ENCODE peak calls at places on chromosomes 3 and 15, in ten cellular contexts. E, J, U, Q, R, W, L, G, I and T are unnamed samples.
A peak's percentile ranks its signal among the peaks of the same experiment; 100 is the strongest.

GRCh38 chr3:22609139-22609538 is 594.0 kb upstream of the UBE2E2 start:
- DNase-seq in E (no peak), J (no peak), U (no peak), Q (no peak), R (no peak), W (no peak), L (no peak), G (no peak), I (no peak), T (no peak)

GRCh38 chr3:138799822-138800221 is 34.9 kb downstream of the PIK3CB start:
- DNase-seq in E (no peak), J (no peak), U (no peak), Q (no peak), R (no peak), W (no peak), L (no peak), G (no peak), I (peak; percentile 23), T (no peak)

GRCh38 chr15:30973379-30973778 is 18.0 kb downstream of the MTMR10 start:
- DNase-seq in E (no peak), J (no peak), U (no peak), Q (no peak), R (no peak), W (no peak), L (no peak), G (no peak), I (peak; percentile 71), T (no peak)

GRCh38 chr3:126668450-126669401 is 13.8 kb upstream of the TXNRD3 start:
- DNase-seq in E (no peak), J (no peak), U (no peak), Q (no peak), R (no peak), W (no peak), L (no peak), G (no peak), I (no peak), T (no peak)

GRCh38 chr15:34437687-34438086 is at the start of gene GOLGA8A:
- DNase-seq in E (peak; percentile 31), J (peak; percentile 91), U (peak; percentile 77), Q (peak; percentile 61), R (peak; percentile 58), W (peak; percentile 72), L (peak; percentile 72), G (peak; percentile 75), I (no peak), T (peak; percentile 49)

GRCh38 chr15:82597815-82598214 is 49.3 kb downstream of the CPEB1 start:
- DNase-seq in E (no peak), J (no peak), U (no peak), Q (no peak), R (no peak), W (no peak), L (no peak), G (no peak), I (no peak), T (no peak)

GRCh38 chr3:64848127-64848526 is 160.3 kb upstream of the ADAMTS9 start:
- DNase-seq in E (no peak), J (no peak), U (no peak), Q (no peak), R (no peak), W (no peak), L (no peak), G (no peak), I (no peak), T (no peak)

GRCh38 chr3:100225883-100226282 is 34.9 kb upstream of the TBC1D23 start:
- DNase-seq in E (no peak), J (no peak), U (no peak), Q (no peak), R (no peak), W (no peak), L (no peak), G (no peak), I (no peak), T (no peak)

GRCh38 chr15:86540840-86541467 is 461.3 kb downstream of the AGBL1 start:
- DNase-seq in E (no peak), J (no peak), U (no peak), Q (no peak), R (no peak), W (no peak), L (no peak), G (no peak), I (no peak), T (no peak)

GRCh38 chr3:131142580-131142979 is 115.9 kb downstream of the NEK11 start:
- DNase-seq in E (no peak), J (no peak), U (no peak), Q (no peak), R (no peak), W (no peak), L (no peak), G (no peak), I (no peak), T (no peak)

GRCh38 chr3:17160597-17160996 is 275.8 kb downstream of the PLCL2 start:
- DNase-seq in E (no peak), J (no peak), U (no peak), Q (no peak), R (no peak), W (no peak), L (no peak), G (no peak), I (no peak), T (no peak)

GRCh38 chr3:179015551-179016020 is 56.0 kb downstream of the ZMAT3 start:
- DNase-seq in E (peak; percentile 70), J (peak; percentile 46), U (peak; percentile 13), Q (peak; percentile 32), R (peak; percentile 35), W (peak; percentile 33), L (peak; percentile 72), G (peak; percentile 46), I (peak; percentile 64), T (peak; percentile 59)

GRCh38 chr3:148162132-148162531 is 535.6 kb upstream of the AGTR1 start:
- DNase-seq in E (no peak), J (no peak), U (no peak), Q (no peak), R (no peak), W (no peak), L (no peak), G (no peak), I (no peak), T (no peak)

GRCh38 chr3:154795582-154795981 is 284.5 kb upstream of the MME start:
- DNase-seq in E (peak; percentile 22), J (no peak), U (no peak), Q (no peak), R (no peak), W (no peak), L (no peak), G (no peak), I (peak; percentile 7), T (no peak)

GRCh38 chr3:61422945-61423740 is 138.2 kb upstream of the PTPRG start:
- DNase-seq in E (no peak), J (no peak), U (no peak), Q (no peak), R (no peak), W (no peak), L (no peak), G (no peak), I (no peak), T (no peak)

GRCh38 chr3:104102386-104102785 is 1264.3 kb upstream of the ALCAM start:
- DNase-seq in E (peak; percentile 47), J (no peak), U (no peak), Q (no peak), R (peak; percentile 6), W (no peak), L (no peak), G (peak; percentile 23), I (peak; percentile 4), T (no peak)

GRCh38 chr3:81439088-81439487 is 322.4 kb downstream of the GBE1 start:
- DNase-seq in E (no peak), J (no peak), U (no peak), Q (no peak), R (no peak), W (no peak), L (no peak), G (no peak), I (no peak), T (no peak)

GRCh38 chr15:45641374-45641778 is 6.5 kb downstream of the SQOR start:
- DNase-seq in E (peak; percentile 87), J (no peak), U (no peak), Q (peak; percentile 33), R (no peak), W (no peak), L (no peak), G (no peak), I (no peak), T (no peak)

GRCh38 chr15:82656641-82657266 is 9.6 kb upstream of the CPEB1 start:
- DNase-seq in E (no peak), J (no peak), U (no peak), Q (no peak), R (no peak), W (no peak), L (peak; percentile 26), G (no peak), I (no peak), T (no peak)

GRCh38 chr3:41044526-41044925 is 154.8 kb upstream of the CTNNB1 start:
- DNase-seq in E (no peak), J (no peak), U (no peak), Q (no peak), R (no peak), W (no peak), L (no peak), G (no peak), I (no peak), T (no peak)